ENCODE peak calls at places on chromosomes 4 and X, in four cellular contexts. I is esophagus squamous epithelium, V is NCI-H345, W is putamen. C is an unnamed sample.
A peak's percentile ranks its signal among the peaks of the same experiment; 100 is the strongest.

GRCh38 chr4:78767350-78767749 is 8.8 kb upstream of the BMP2K start:
- DNase-seq in V (no peak), I (no peak), W (no peak), C (no peak)

GRCh38 chrX:5458300-5458699 is 770.4 kb downstream of the NLGN4X start:
- DNase-seq in I (no peak), V (no peak), W (no peak), C (no peak)

GRCh38 chrX:48504261-48504660 is 4.5 kb upstream of the PORCN start:
- DNase-seq in V (no peak), W (no peak), I (no peak), C (no peak)

GRCh38 chr4:183905081-183905592 is at the start of gene STOX2:
- DNase-seq in V (peak; percentile 78), W (peak; percentile 87), I (peak; percentile 5), C (peak; percentile 28)

GRCh38 chr4:53508446-53508845 is 82.8 kb downstream of the LNX1 start:
- DNase-seq in V (no peak), I (no peak), W (no peak), C (no peak)

GRCh38 chr4:11483076-11483475 is 54.4 kb upstream of the HS3ST1 start:
- DNase-seq in I (no peak), V (no peak), W (no peak), C (no peak)

GRCh38 chrX:72712094-72712755 is 1.9 kb downstream of the PHKA1 start:
- DNase-seq in W (no peak), V (no peak), I (no peak), C (no peak)

GRCh38 chrX:97787849-97788248 is 904.1 kb downstream of the RPA4 start:
- DNase-seq in V (no peak), I (no peak), W (no peak), C (no peak)

GRCh38 chr4:114252499-114252898 is 273.1 kb upstream of the ARSJ start:
- DNase-seq in I (no peak), V (no peak), W (no peak), C (no peak)

GRCh38 chr4:57148177-57148576 is 38.0 kb upstream of the IGFBP7 start:
- DNase-seq in V (no peak), W (no peak), I (no peak), C (no peak)

GRCh38 chr4:17347445-17347844 is 164.4 kb downstream of the QDPR start:
- DNase-seq in W (no peak), I (no peak), V (no peak), C (peak; percentile 7)

GRCh38 chr4:153560918-153561317 is 94.8 kb downstream of the TMEM131L start:
- DNase-seq in W (no peak), I (no peak), V (no peak), C (no peak)

GRCh38 chr4:150078996-150079581 is 844 bp downstream of the DCLK2 start:
- DNase-seq in W (no peak), V (peak; percentile 68), I (no peak), C (peak; percentile 25)

GRCh38 chr4:99875073-99875472 is 19.2 kb downstream of the LAMTOR3 start:
- DNase-seq in W (no peak), I (no peak), V (no peak), C (no peak)

GRCh38 chr4:54384563-54384962 is 155.5 kb downstream of the PDGFRA start:
- DNase-seq in V (peak; percentile 30), I (no peak), W (peak; percentile 45), C (no peak)

GRCh38 chr4:20075479-20075878 is 176.2 kb upstream of the SLIT2 start:
- DNase-seq in V (no peak), W (no peak), I (no peak), C (no peak)

GRCh38 chrX:67622053-67622452 is 78.2 kb downstream of the AR start:
- DNase-seq in V (no peak), W (no peak), I (no peak), C (no peak)

GRCh38 chr4:94160774-94161173 is 46.9 kb upstream of the SMARCAD1 start:
- DNase-seq in W (no peak), I (no peak), V (no peak), C (no peak)

GRCh38 chr4:122073615-122074014 is 78.5 kb upstream of the BLTP1 start:
- DNase-seq in I (no peak), W (no peak), V (no peak), C (no peak)

GRCh38 chr4:121485190-121485804 is 104.5 kb upstream of the QRFPR start:
- DNase-seq in V (no peak), I (no peak), W (no peak), C (no peak)

GRCh38 chr4:100557306-100557705 is 39.5 kb upstream of the EMCN start:
- DNase-seq in W (no peak), I (no peak), V (no peak), C (no peak)

GRCh38 chr4:145234086-145234694 is 53.8 kb upstream of the OTUD4 start:
- DNase-seq in I (no peak), W (peak; percentile 23), V (peak; percentile 52), C (peak; percentile 32)